ENCODE peak calls at places on chromosomes 4 and X, in eight cellular contexts. A is mesenchymal stem cell; R is frontal cortex; V is right cardiac atrium; D is stimulated activated CD8-positive, alpha-beta memory T cell treated with anti-CD3 and anti-CD28 coated beads, Interleukin-2, amount 100 ng/mL, for 1 hour; H is IMR-90; E is tibial artery; F is AG08396. Q is an unnamed sample.
A peak's percentile ranks its signal among the peaks of the same experiment; 100 is the strongest.

GRCh38 chr4:146582864-146583263 is 55.8 kb upstream of the POU4F2 start:
- DNase-seq in F (no peak), R (no peak), H (no peak), D (no peak), V (no peak), E (no peak), A (no peak), Q (no peak)

GRCh38 chrX:40192196-40192595 is 94.4 kb upstream of the BCOR start:
- DNase-seq in R (no peak), F (no peak), D (no peak), V (no peak), H (no peak), E (no peak), A (no peak), Q (no peak)

GRCh38 chrX:1596676-1597344 is 5.4 kb downstream of the AKAP17A start:
- DNase-seq in V (no peak), D (no peak), A (no peak), H (no peak), F (no peak), R (no peak), E (no peak), Q (no peak)

GRCh38 chr4:77036206-77036605 is 39.6 kb downstream of the CCNI start:
- DNase-seq in H (peak; percentile 94), R (no peak), D (no peak), V (no peak), A (peak; percentile 77), E (no peak), F (peak; percentile 71), Q (peak; percentile 97)

GRCh38 chr4:86484241-86484640 is 109.9 kb upstream of the PTPN13 start:
- DNase-seq in D (no peak), R (no peak), A (no peak), F (no peak), H (no peak), V (no peak), E (no peak), Q (peak; percentile 25)

GRCh38 chr4:184408021-184408710 is 66.2 kb downstream of the IRF2 start:
- DNase-seq in A (peak; percentile 50), D (no peak), E (no peak), H (peak; percentile 92), R (no peak), V (no peak), F (peak; percentile 31), Q (peak; percentile 94)

GRCh38 chr4:169594560-169595195 is 17.7 kb downstream of the NEK1 start:
- DNase-seq in H (no peak), F (no peak), A (no peak), V (no peak), E (no peak), R (no peak), D (no peak), Q (no peak)

GRCh38 chr4:163048447-163048846 is 118.2 kb downstream of the NAF1 start:
- DNase-seq in H (peak; percentile 19), E (no peak), R (no peak), D (no peak), V (no peak), F (peak; percentile 45), A (peak; percentile 43), Q (peak; percentile 21)

GRCh38 chr4:2925931-2926860 is 37.0 kb downstream of the NOP14 start:
- DNase-seq in E (peak; percentile 62), R (no peak), A (no peak), F (no peak), V (no peak), H (no peak), D (no peak), Q (no peak)

GRCh38 chr4:77045490-77045889 is 30.3 kb downstream of the CCNI start:
- DNase-seq in F (no peak), D (no peak), V (no peak), H (peak; percentile 49), R (no peak), A (peak; percentile 40), E (no peak), Q (peak; percentile 47)

GRCh38 chrX:119690921-119691716 is 1.8 kb downstream of the SEPTIN6 start:
- DNase-seq in V (no peak), F (no peak), A (peak; percentile 90), H (peak; percentile 51), D (no peak), E (no peak), R (no peak), Q (peak; percentile 52)

GRCh38 chrX:153934473-153935325 is at the start of gene NAA10:
- DNase-seq in H (peak; percentile 63), A (peak; percentile 67), V (peak; percentile 92), F (peak; percentile 95), R (peak; percentile 93), E (peak; percentile 84), D (no peak), Q (peak; percentile 65)

GRCh38 chrX:47316276-47317025 is 53.9 kb upstream of the ZNF157 start:
- DNase-seq in V (peak; percentile 54), E (no peak), H (no peak), R (no peak), D (no peak), F (peak; percentile 15), A (peak; percentile 40), Q (no peak)

GRCh38 chrX:1389181-1389992 is 2.5 kb downstream of the SLC25A6 start:
- DNase-seq in D (no peak), E (peak; percentile 63), V (peak; percentile 61), F (peak; percentile 2), A (no peak), H (no peak), R (no peak), Q (no peak)

GRCh38 chrX:139738581-139738980 is 30.6 kb upstream of the MCF2 start:
- DNase-seq in E (no peak), D (no peak), H (peak; percentile 26), V (no peak), F (no peak), R (no peak), A (peak; percentile 24), Q (peak; percentile 53)

GRCh38 chrX:72073614-72074013 is 58.1 kb downstream of the RTL5 start:
- DNase-seq in D (no peak), A (no peak), V (no peak), H (no peak), F (no peak), R (no peak), E (no peak), Q (no peak)

GRCh38 chrX:23919706-23920320 is 12.0 kb downstream of the CXorf58 start:
- DNase-seq in A (no peak), E (no peak), H (no peak), V (no peak), R (no peak), D (no peak), F (no peak), Q (peak; percentile 19)

GRCh38 chrX:27890611-27891010 is 82.8 kb downstream of the MAGEB10 start:
- DNase-seq in E (no peak), V (no peak), A (peak; percentile 49), F (peak; percentile 5), D (no peak), H (peak; percentile 82), R (no peak), Q (peak; percentile 79)

GRCh38 chr4:144574004-144574403 is 72.0 kb upstream of the HHIP start:
- DNase-seq in H (no peak), E (no peak), V (no peak), D (no peak), A (no peak), F (no peak), R (no peak), Q (no peak)

GRCh38 chrX:72041166-72041565 is 90.5 kb downstream of the RTL5 start:
- DNase-seq in R (no peak), F (no peak), D (no peak), H (no peak), E (no peak), V (no peak), A (no peak), Q (no peak)

Q was measured in fibroblast of lung.